ENCODE peak calls at places on chromosomes 5 and 9, in nine cellular contexts. W is AG10803; B is GM12865; N is choroid plexus epithelial cell; C is brain microvascular endothelial cell; P is mammary epithelial cell; R is thyroid gland; I is CD8-positive, alpha-beta T cell; F is thoracic aorta. Q is an unnamed sample.

GRCh38 chr5:115532517-115532916 is 12.1 kb downstream of the FEM1C start:
- DNase-seq in B (no peak), F (no peak), N (peak), W (peak), P (no peak), I (no peak), R (no peak), C (no peak), Q (no peak)

GRCh38 chr9:70438341-70438924 is 24.0 kb upstream of the KLF9 start:
- DNase-seq in I (no peak), B (no peak), W (peak), P (peak), N (peak), C (peak), R (peak), F (peak), Q (no peak)

GRCh38 chr5:135076801-135077200 is 42.8 kb upstream of the PITX1 start:
- DNase-seq in I (no peak), R (no peak), C (no peak), P (no peak), N (no peak), F (no peak), W (no peak), B (no peak), Q (no peak)

GRCh38 chr9:26656003-26656940 is 236.3 kb downstream of the CAAP1 start:
- DNase-seq in P (no peak), F (no peak), W (peak), R (peak), N (peak), B (peak), I (no peak), C (peak), Q (no peak)

GRCh38 chr9:69097053-69097452 is 61.5 kb downstream of the FXN start:
- DNase-seq in F (no peak), C (peak), I (no peak), N (peak), R (no peak), W (peak), B (no peak), P (peak), Q (no peak)

GRCh38 chr5:150503977-150504620 is 3.8 kb upstream of the NDST1 start:
- DNase-seq in I (no peak), W (peak), R (peak), P (no peak), B (no peak), C (no peak), F (no peak), N (no peak), Q (no peak)

GRCh38 chr9:134651226-134651905 is 9.8 kb downstream of the COL5A1 start:
- DNase-seq in F (no peak), B (no peak), C (no peak), I (no peak), N (no peak), R (no peak), W (no peak), P (no peak), Q (no peak)

GRCh38 chr5:57804007-57804444 is 321.4 kb upstream of the ACTBL2 start:
- DNase-seq in I (no peak), N (peak), C (no peak), F (no peak), W (peak), B (no peak), R (no peak), P (no peak), Q (peak)

GRCh38 chr5:148060309-148060708 is 3.5 kb upstream of the SPINK5 start:
- DNase-seq in R (no peak), F (no peak), W (no peak), I (no peak), N (no peak), P (no peak), B (no peak), C (no peak), Q (no peak)

GRCh38 chr5:16755641-16756040 is 138.8 kb upstream of the RETREG1 start:
- DNase-seq in W (no peak), F (no peak), N (no peak), I (no peak), P (no peak), R (no peak), B (no peak), C (no peak), Q (no peak)

GRCh38 chr5:167993771-167994170 is 297.7 kb upstream of the WWC1 start:
- DNase-seq in F (no peak), R (no peak), N (no peak), P (peak), B (no peak), I (no peak), W (no peak), C (no peak), Q (no peak)

GRCh38 chr9:82115900-82116299 is 127.3 kb downstream of the SPATA31D1 start:
- DNase-seq in C (no peak), W (no peak), N (no peak), I (no peak), F (no peak), P (no peak), R (no peak), B (no peak), Q (no peak)

GRCh38 chr9:13213337-13213736 is 66.2 kb downstream of the MPDZ start:
- DNase-seq in I (no peak), N (peak), P (no peak), W (peak), C (no peak), F (no peak), B (no peak), R (no peak), Q (peak)

GRCh38 chr5:159324986-159325385 is 5.3 kb downstream of the IL12B start:
- DNase-seq in P (no peak), F (no peak), B (no peak), I (no peak), N (no peak), C (no peak), W (peak), R (no peak), Q (no peak)

GRCh38 chr9:113578877-113579269 is 115.3 kb downstream of the RGS3 start:
- DNase-seq in P (peak), F (no peak), C (peak), N (peak), I (peak), B (peak), R (peak), W (peak), Q (peak)

GRCh38 chr5:180116441-180117377 is 45.1 kb upstream of the RNF130 start:
- DNase-seq in W (no peak), C (no peak), N (no peak), B (no peak), I (no peak), P (peak), F (no peak), R (peak), Q (no peak)

GRCh38 chr5:97840643-97841042 is 657.6 kb upstream of the RIOK2 start:
- DNase-seq in I (no peak), W (peak), F (no peak), R (no peak), B (peak), P (peak), N (no peak), C (peak), Q (no peak)

GRCh38 chr5:43753069-43753468 is 150.1 kb downstream of the NNT start:
- DNase-seq in C (no peak), F (no peak), R (no peak), W (no peak), P (no peak), N (no peak), I (no peak), B (no peak), Q (no peak)

GRCh38 chr5:173703466-173703865 is 87.0 kb upstream of the BOD1 start:
- DNase-seq in N (no peak), F (no peak), C (no peak), W (no peak), B (no peak), I (no peak), P (no peak), R (no peak), Q (no peak)

GRCh38 chr9:114718801-114719221 is 36.8 kb upstream of the TEX48 start:
- DNase-seq in I (peak), P (peak), C (no peak), W (no peak), B (peak), F (no peak), N (peak), R (no peak), Q (no peak)

GRCh38 chr9:98558575-98558974 is 150.2 kb downstream of the GABBR2 start:
- DNase-seq in W (peak), F (no peak), B (peak), R (peak), P (no peak), C (no peak), N (no peak), I (peak), Q (no peak)

GRCh38 chr5:58366461-58366860 is 93.4 kb downstream of the PLK2 start:
- DNase-seq in F (no peak), N (peak), W (peak), P (no peak), R (peak), C (peak), B (no peak), I (no peak), Q (no peak)

GRCh38 chr5:92917044-92917443 is 664.0 kb downstream of the NR2F1-AS1 start:
- DNase-seq in P (no peak), F (no peak), N (peak), C (peak), W (peak), R (no peak), I (no peak), B (no peak), Q (no peak)

GRCh38 chr9:114396558-114397218 is 8.9 kb upstream of the AKNA start:
- DNase-seq in C (no peak), P (no peak), R (no peak), N (peak), B (no peak), W (peak), I (no peak), F (no peak), Q (no peak)

GRCh38 chr5:154220625-154221024 is 30.1 kb downstream of the GALNT10 start:
- DNase-seq in F (no peak), C (peak), I (no peak), W (peak), R (no peak), N (peak), P (peak), B (no peak), Q (no peak)

GRCh38 chr5:180433029-180433416 is 61.2 kb upstream of the CNOT6 start:
- DNase-seq in R (no peak), B (no peak), W (no peak), N (no peak), F (no peak), P (no peak), I (no peak), C (no peak), Q (no peak)

GRCh38 chr5:83378624-83379259 is 92.8 kb upstream of the VCAN start:
- DNase-seq in F (no peak), W (no peak), I (no peak), N (no peak), B (no peak), P (no peak), C (no peak), R (no peak), Q (no peak)

GRCh38 chr5:108143581-108143980 is 238.3 kb downstream of the FBXL17 start:
- DNase-seq in C (peak), P (peak), N (peak), F (no peak), W (peak), R (no peak), B (no peak), I (no peak), Q (peak)

GRCh38 chr5:134048864-134049263 is 44.1 kb upstream of the VDAC1 start:
- DNase-seq in N (no peak), I (no peak), W (no peak), F (no peak), C (no peak), R (no peak), P (no peak), B (no peak), Q (no peak)

GRCh38 chr9:96317335-96317980 is 15.5 kb upstream of the HSD17B3 start:
- DNase-seq in F (no peak), P (peak), B (peak), R (peak), C (peak), W (peak), N (peak), I (peak), Q (peak)

GRCh38 chr5:131671994-131672655 is 37.1 kb upstream of the RAPGEF6 start:
- DNase-seq in C (peak), B (no peak), I (no peak), P (no peak), W (peak), N (peak), R (no peak), F (no peak), Q (peak)

GRCh38 chr5:180080670-180081280 is 9.2 kb upstream of the RNF130 start:
- DNase-seq in R (no peak), F (no peak), N (no peak), C (no peak), B (no peak), P (no peak), I (no peak), W (no peak), Q (no peak)

GRCh38 chr5:95631991-95632675 is 12.2 kb downstream of the GPR150 start:
- DNase-seq in F (no peak), N (peak), I (peak), W (peak), P (peak), R (peak), C (peak), B (peak), Q (no peak)

GRCh38 chr5:179170606-179171005 is 110.4 kb downstream of the ZNF354C start:
- DNase-seq in W (no peak), N (no peak), R (no peak), B (no peak), F (no peak), C (no peak), I (no peak), P (no peak), Q (no peak)

GRCh38 chr9:79193001-79193400 is 378.8 kb upstream of the TLE4 start:
- DNase-seq in C (no peak), F (no peak), I (no peak), N (peak), B (no peak), P (no peak), R (no peak), W (peak), Q (peak)

GRCh38 chr5:113212244-113212920 is 222.4 kb downstream of the TSSK1B start:
- DNase-seq in P (no peak), I (no peak), W (peak), R (peak), C (peak), N (peak), B (no peak), F (no peak), Q (peak)

GRCh38 chr5:8520922-8521321 is 652.0 kb downstream of the MTRR start:
- DNase-seq in I (no peak), F (no peak), R (no peak), W (no peak), C (no peak), B (no peak), P (no peak), N (no peak), Q (no peak)

GRCh38 chr9:123326030-123326586 is 29.9 kb upstream of the CRB2 start:
- DNase-seq in C (no peak), B (no peak), R (no peak), I (no peak), P (no peak), W (no peak), F (no peak), N (no peak), Q (no peak)
- H3K4me3 ChIP-seq in C (no peak), B (no peak), R (no peak), I (no peak), P (no peak), W (no peak), F (peak), N (no peak), Q (no peak)

DNA sequence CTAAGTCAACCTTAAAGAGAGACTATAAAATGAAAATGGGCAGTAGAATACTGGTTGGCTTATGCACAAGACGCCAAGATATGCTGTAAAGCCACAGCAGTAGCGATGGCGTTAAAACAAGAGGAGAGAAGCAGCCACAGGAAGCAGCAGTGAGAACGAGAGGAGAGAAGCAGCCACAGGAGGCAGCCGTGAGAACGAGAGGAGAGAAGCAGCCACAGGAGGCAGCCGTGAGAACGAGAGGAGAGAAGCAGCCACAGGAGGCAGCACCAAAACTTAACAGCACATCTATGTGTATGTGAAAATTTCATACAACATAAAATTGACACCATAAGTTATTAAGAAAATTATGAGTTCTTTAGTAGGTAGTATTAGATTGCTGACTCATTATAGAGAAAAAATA is 2318.6 kb upstream of the ACO1 start:
- DNase-seq in F (no peak), N (peak), B (no peak), P (no peak), I (no peak), C (no peak), W (no peak), R (no peak), Q (no peak)
- TF ChIP-seq CTCF in F (no peak), N (peak), B (no peak), P (no peak), I (no peak), C (no peak), W (no peak), R (no peak), Q (no peak)

GRCh38 chr9:116361558-116361957 is 208.0 kb downstream of the PAPPA start:
- DNase-seq in P (no peak), C (no peak), B (no peak), I (no peak), R (peak), F (no peak), W (no peak), N (no peak), Q (no peak)

GRCh38 chr9:116368680-116369079 is 215.1 kb downstream of the PAPPA start:
- DNase-seq in W (no peak), C (no peak), F (no peak), R (no peak), B (no peak), I (no peak), N (no peak), P (no peak), Q (no peak)

GRCh38 chr9:116360974-116361373 is 207.4 kb downstream of the PAPPA start:
- DNase-seq in P (no peak), B (no peak), R (no peak), W (no peak), I (no peak), N (peak), C (no peak), F (no peak), Q (no peak)

GRCh38 chr9:116362493-116362892 is 208.9 kb downstream of the PAPPA start:
- DNase-seq in R (no peak), P (no peak), W (no peak), N (no peak), I (no peak), F (no peak), B (no peak), C (no peak), Q (no peak)

GRCh38 chr9:116365056-116365471 is 211.5 kb downstream of the PAPPA start:
- DNase-seq in F (no peak), P (peak), B (no peak), C (peak), I (no peak), R (peak), N (peak), W (peak), Q (peak)
- H3K4me3 ChIP-seq in F (peak), P (no peak), B (no peak), C (no peak), I (no peak), R (no peak), N (no peak), W (no peak), Q (no peak)

DNA sequence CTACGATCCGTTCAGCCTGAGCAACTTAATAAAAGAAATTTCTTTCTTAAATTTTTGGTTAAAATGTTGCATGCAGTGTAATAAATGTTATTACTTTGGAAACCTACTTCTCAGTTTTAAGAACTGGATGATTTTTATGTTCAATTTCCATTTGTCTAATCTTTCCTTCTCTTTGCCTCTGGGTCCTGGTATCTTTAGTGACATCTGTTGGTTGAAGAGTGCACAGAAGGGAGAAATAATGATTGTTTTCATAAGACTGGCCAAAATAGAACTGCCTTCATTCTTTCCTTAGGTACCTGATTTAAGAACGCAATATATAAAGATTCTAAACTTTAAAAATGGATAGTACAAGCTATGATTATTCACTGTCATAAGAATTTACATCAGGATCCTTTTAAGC is 83.0 kb upstream of the TLX3 start:
- DNase-seq in R (no peak), F (no peak), B (no peak), W (no peak), N (peak), P (no peak), I (no peak), C (no peak), Q (peak)
- TF ChIP-seq CTCF in R (no peak), F (no peak), B (no peak), W (peak), N (peak), P (peak), I (no peak), C (peak), Q (peak)

GRCh38 chr9:36802171-36802920 is 229.7 kb downstream of the MELK start:
- DNase-seq in R (no peak), P (no peak), B (no peak), I (no peak), C (peak), F (no peak), W (peak), N (peak), Q (no peak)
- H3K4me3 ChIP-seq in R (no peak), P (no peak), B (no peak), I (no peak), C (no peak), F (no peak), W (no peak), N (no peak), Q (no peak)